ENCODE peak calls at places on chromosome 4, in six cellular contexts. R is progenitor cell of endocrine pancreas, O is Right ventricle myocardium inferior, J is brain microvascular endothelial cell, S is fibroblast of mammary gland, V is NCI-H510A. H is an unnamed sample.

GRCh38 chr4:110087116-110087708 is 111.2 kb downstream of the ELOVL6 start:
- DNase-seq in R (no peak), O (no peak), J (peak; percentile 30), S (peak; percentile 91), V (no peak), H (no peak)

GRCh38 chr4:81845761-81846160 is 374.1 kb upstream of the RASGEF1B start:
- DNase-seq in R (no peak), O (no peak), J (peak; percentile 41), S (no peak), V (no peak), H (no peak)

GRCh38 chr4:149176019-149176418 is 639.6 kb downstream of the IQCM start:
- DNase-seq in R (no peak), O (no peak), J (no peak), S (no peak), V (peak; percentile 7), H (no peak)

GRCh38 chr4:170247585-170247984 is 157.8 kb upstream of the AADAT start:
- DNase-seq in R (no peak), O (no peak), J (no peak), S (no peak), V (no peak), H (no peak)

GRCh38 chr4:110198472-110199419 is at the start of gene ELOVL6:
- DNase-seq in R (peak; percentile 36), O (peak; percentile 81), J (peak; percentile 62), S (peak; percentile 81), V (peak; percentile 79), H (peak; percentile 68)

GRCh38 chr4:41734366-41734765 is 14.2 kb downstream of the PHOX2B start:
- DNase-seq in R (no peak), O (no peak), J (no peak), S (no peak), V (no peak), H (no peak)

GRCh38 chr4:142201041-142201440 is 564.7 kb downstream of the IL15 start:
- DNase-seq in R (no peak), O (no peak), J (no peak), S (no peak), V (no peak), H (no peak)

GRCh38 chr4:35772291-35772690 is 472.0 kb downstream of the ARAP2 start:
- DNase-seq in R (no peak), O (no peak), J (no peak), S (peak; percentile 2), V (no peak), H (no peak)

GRCh38 chr4:163111588-163111987 is 55.1 kb downstream of the NAF1 start:
- DNase-seq in R (no peak), O (no peak), J (peak; percentile 10), S (peak; percentile 31), V (no peak), H (no peak)

GRCh38 chr4:16133406-16133805 is 49.6 kb upstream of the PROM1 start:
- DNase-seq in R (no peak), O (no peak), J (no peak), S (no peak), V (no peak), H (no peak)

GRCh38 chr4:145930592-145930991 is 8.0 kb downstream of the ZNF827 start:
- DNase-seq in R (no peak), O (no peak), J (no peak), S (peak; percentile 30), V (no peak), H (no peak)

GRCh38 chr4:138039010-138039409 is 203.1 kb downstream of the SLC7A11 start:
- DNase-seq in R (no peak), O (no peak), J (no peak), S (peak; percentile 82), V (no peak), H (no peak)

GRCh38 chr4:26021417-26022345 is 107.7 kb downstream of the SMIM20 start:
- DNase-seq in R (no peak), O (no peak), J (no peak), S (peak; percentile 47), V (peak; percentile 11), H (peak; percentile 50)

GRCh38 chr4:87057835-87058234 is 123.0 kb downstream of the AFF1 start:
- DNase-seq in R (no peak), O (no peak), J (no peak), S (peak; percentile 47), V (no peak), H (peak; percentile 34)

GRCh38 chr4:79982587-79983327 is 90.3 kb downstream of the ANTXR2 start:
- DNase-seq in R (no peak), O (no peak), J (no peak), S (no peak), V (no peak), H (no peak)

GRCh38 chr4:142579483-142579882 is 266.6 kb downstream of the INPP4B start:
- DNase-seq in R (no peak), O (no peak), J (no peak), S (peak; percentile 8), V (no peak), H (no peak)

GRCh38 chr4:25621027-25621930 is 34.4 kb upstream of the SLC34A2 start:
- DNase-seq in R (no peak), O (no peak), J (no peak), S (no peak), V (no peak), H (no peak)

GRCh38 chr4:121448231-121448630 is 67.4 kb upstream of the QRFPR start:
- DNase-seq in R (no peak), O (no peak), J (no peak), S (no peak), V (no peak), H (no peak)

GRCh38 chr4:117700111-117700892 is 334.0 kb upstream of the NDST3 start:
- DNase-seq in R (no peak), O (no peak), J (no peak), S (no peak), V (no peak), H (no peak)

GRCh38 chr4:33850503-33850902 is 2393.8 kb downstream of the ARAP2 start:
- DNase-seq in R (no peak), O (no peak), J (no peak), S (peak; percentile 2), V (no peak), H (no peak)

GRCh38 chr4:40182979-40183378 is 13.9 kb upstream of the RHOH start:
- DNase-seq in R (no peak), O (no peak), J (no peak), S (no peak), V (no peak), H (no peak)

GRCh38 chr4:1968667-1969295 is 40.0 kb downstream of the NELFA start:
- DNase-seq in R (no peak), O (no peak), J (no peak), S (no peak), V (no peak), H (no peak)